ENCODE peak calls at places on chromosomes 6 and 20, in nine cellular contexts. P is germinal center; O is NCI-H524 treated with DMSO at 0.1 percent for 48 hours; D is kidney tubule cell; W is T follicular helper cell; K is HEK293T; U is endothelial cell; A is activated CD8-positive, alpha-beta memory T cell treated with anti-CD3 and anti-CD28 coated beads, Interleukin-2, amount 10 ng/mL, durations not matched to agents 7 days and 5 days; J is cardiac muscle cell. L is an unnamed sample.

GRCh38 chr6:21033575-21034026 is 499.3 kb downstream of the CDKAL1 start:
- DNase-seq in P (no peak), O (no peak), D (peak; percentile 45), W (no peak), K (no peak), U (no peak), A (no peak), J (peak; percentile 93), L (no peak)

GRCh38 chr20:53040678-53041674 is 68.8 kb downstream of the TSHZ2 start:
- DNase-seq in P (peak; percentile 34), O (peak; percentile 18), D (peak; percentile 72), W (no peak), K (no peak), U (no peak), A (no peak), J (peak; percentile 49), L (peak; percentile 82)

GRCh38 chr20:1933465-1933870 is 38.3 kb downstream of the SIRPA start:
- DNase-seq in P (no peak), O (no peak), D (peak; percentile 88), W (no peak), K (no peak), U (no peak), A (no peak), J (peak; percentile 88), L (no peak)

GRCh38 chr6:43671011-43671800 is 16.4 kb downstream of the MRPS18A start:
- DNase-seq in P (no peak), O (no peak), D (no peak), W (no peak), K (no peak), U (no peak), A (no peak), J (no peak), L (no peak)

GRCh38 chr6:166751051-166751595 is 124.1 kb upstream of the RPS6KA2 start:
- DNase-seq in P (peak; percentile 33), O (peak; percentile 86), D (no peak), W (no peak), K (no peak), U (no peak), A (no peak), J (no peak), L (no peak)

GRCh38 chr6:24859132-24859531 is 60.4 kb upstream of the ARMH2 start:
- DNase-seq in P (peak; percentile 23), O (no peak), D (no peak), W (no peak), K (no peak), U (no peak), A (peak; percentile 16), J (no peak), L (no peak)

GRCh38 chr6:106872044-106872443 is 102.5 kb downstream of the CD24 start:
- DNase-seq in P (no peak), O (no peak), D (peak; percentile 77), W (no peak), K (no peak), U (no peak), A (no peak), J (no peak), L (no peak)

GRCh38 chr6:900716-901605 is 208.0 kb upstream of the EXOC2 start:
- DNase-seq in P (no peak), O (no peak), D (peak; percentile 26), W (no peak), K (no peak), U (no peak), A (no peak), J (no peak), L (no peak)

GRCh38 chr6:28488916-28489365 is 26.7 kb downstream of the GPX6 start:
- DNase-seq in P (no peak), O (peak; percentile 18), D (peak; percentile 80), W (no peak), K (peak; percentile 13), U (peak; percentile 61), A (peak; percentile 41), J (peak; percentile 73), L (no peak)

GRCh38 chr6:6918216-6918983 is 189.4 kb upstream of the RREB1 start:
- DNase-seq in P (no peak), O (no peak), D (peak; percentile 80), W (no peak), K (no peak), U (no peak), A (peak; percentile 48), J (peak; percentile 83), L (no peak)

L was measured in NCI-H2081.